ENCODE peak calls at places on chromosomes 3 and 15, in five cellular contexts. S is CD4-positive, alpha-beta T cell; Z is H9; J is activated CD8-positive, alpha-beta T cell treated with anti-CD3 and anti-CD28 coated beads for 36 hours; M is Panc1. T is an unnamed sample.

GRCh38 chr3:64199933-64200332 is 25.3 kb downstream of the PRICKLE2 start:
- DNase-seq in S (no peak), J (no peak), Z (no peak), M (no peak), T (no peak)

GRCh38 chr3:4977889-4978258 is 1.4 kb upstream of the BHLHE40 start:
- DNase-seq in J (peak), S (no peak), Z (no peak), M (no peak), T (no peak)

GRCh38 chr3:11236588-11237461 is 35.4 kb upstream of the ATG7 start:
- DNase-seq in J (peak), Z (peak), M (peak), S (peak), T (peak)

GRCh38 chr15:52144656-52145055 is 32.1 kb upstream of the BCL2L10 start:
- DNase-seq in S (no peak), M (no peak), J (no peak), Z (no peak), T (peak)

GRCh38 chr3:71582612-71583568 is 638 bp downstream of the FOXP1 start:
- DNase-seq in Z (peak), J (peak), S (peak), M (no peak), T (no peak)

GRCh38 chr3:151923901-151924300 is 50.5 kb downstream of the SUCNR1 start:
- DNase-seq in S (no peak), M (no peak), J (no peak), Z (no peak), T (peak)

GRCh38 chr15:66702770-66703539 is 919 bp downstream of the SMAD6 start:
- DNase-seq in Z (no peak), J (peak), S (peak), M (no peak), T (no peak)

GRCh38 chr3:56125358-56126005 is 342.8 kb downstream of the ERC2 start:
- DNase-seq in J (no peak), Z (no peak), M (peak), S (no peak), T (peak)

GRCh38 chr3:135516143-135516542 is 449.4 kb upstream of the PPP2R3A start:
- DNase-seq in Z (peak), S (no peak), M (no peak), J (no peak), T (peak)

GRCh38 chr15:31077181-31077580 is 24.3 kb downstream of the TRPM1 start:
- DNase-seq in M (no peak), Z (no peak), S (no peak), J (no peak), T (no peak)

GRCh38 chr3:31277582-31277981 is 255.1 kb upstream of the STT3B start:
- DNase-seq in J (no peak), S (no peak), Z (no peak), M (no peak), T (no peak)

GRCh38 chr3:27325419-27325818 is 43.8 kb downstream of the NEK10 start:
- DNase-seq in S (no peak), J (no peak), M (no peak), Z (no peak), T (no peak)
- TF ChIP-seq CTCF in S (no peak), J (peak), M (peak), Z (peak), T (no peak)

GRCh38 chr3:122398920-122399319 is 14.9 kb downstream of the FAM162A start:
- DNase-seq in S (no peak), Z (no peak), J (no peak), M (no peak), T (no peak)

GRCh38 chr3:122406198-122406597 is 9.7 kb downstream of the WDR5B start:
- DNase-seq in Z (no peak), M (no peak), S (no peak), J (peak), T (no peak)

GRCh38 chr3:122407946-122408345 is 7.9 kb downstream of the WDR5B start:
- DNase-seq in S (no peak), Z (no peak), J (no peak), M (no peak), T (no peak)

GRCh38 chr3:122405015-122405414 is 10.8 kb downstream of the WDR5B start:
- DNase-seq in S (no peak), J (no peak), M (no peak), Z (no peak), T (no peak)

DNA sequence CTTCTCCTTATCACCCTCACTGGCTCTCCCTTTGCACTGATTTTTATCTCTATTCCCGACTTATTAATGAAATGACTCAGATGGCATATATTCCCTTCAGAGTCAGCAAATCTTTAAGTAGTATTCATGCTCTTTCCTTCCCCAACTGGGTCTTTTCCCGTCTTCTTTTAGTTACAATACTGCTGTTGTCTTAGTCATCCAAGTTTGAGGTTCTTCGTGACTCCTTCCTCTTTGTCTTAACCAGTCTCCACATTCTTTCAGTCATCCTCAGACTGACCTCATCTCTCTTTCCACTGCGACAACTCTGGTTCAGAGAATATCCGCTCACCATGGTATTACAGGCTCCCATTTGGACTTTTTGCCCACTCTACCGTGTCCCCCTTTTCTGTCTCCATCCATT is 12.4 kb downstream of the WDR5B start:
- DNase-seq in J (no peak), S (no peak), Z (no peak), M (no peak), T (peak)
- TF ChIP-seq CTCF in J (no peak), S (no peak), Z (no peak), M (no peak), T (no peak)

DNA sequence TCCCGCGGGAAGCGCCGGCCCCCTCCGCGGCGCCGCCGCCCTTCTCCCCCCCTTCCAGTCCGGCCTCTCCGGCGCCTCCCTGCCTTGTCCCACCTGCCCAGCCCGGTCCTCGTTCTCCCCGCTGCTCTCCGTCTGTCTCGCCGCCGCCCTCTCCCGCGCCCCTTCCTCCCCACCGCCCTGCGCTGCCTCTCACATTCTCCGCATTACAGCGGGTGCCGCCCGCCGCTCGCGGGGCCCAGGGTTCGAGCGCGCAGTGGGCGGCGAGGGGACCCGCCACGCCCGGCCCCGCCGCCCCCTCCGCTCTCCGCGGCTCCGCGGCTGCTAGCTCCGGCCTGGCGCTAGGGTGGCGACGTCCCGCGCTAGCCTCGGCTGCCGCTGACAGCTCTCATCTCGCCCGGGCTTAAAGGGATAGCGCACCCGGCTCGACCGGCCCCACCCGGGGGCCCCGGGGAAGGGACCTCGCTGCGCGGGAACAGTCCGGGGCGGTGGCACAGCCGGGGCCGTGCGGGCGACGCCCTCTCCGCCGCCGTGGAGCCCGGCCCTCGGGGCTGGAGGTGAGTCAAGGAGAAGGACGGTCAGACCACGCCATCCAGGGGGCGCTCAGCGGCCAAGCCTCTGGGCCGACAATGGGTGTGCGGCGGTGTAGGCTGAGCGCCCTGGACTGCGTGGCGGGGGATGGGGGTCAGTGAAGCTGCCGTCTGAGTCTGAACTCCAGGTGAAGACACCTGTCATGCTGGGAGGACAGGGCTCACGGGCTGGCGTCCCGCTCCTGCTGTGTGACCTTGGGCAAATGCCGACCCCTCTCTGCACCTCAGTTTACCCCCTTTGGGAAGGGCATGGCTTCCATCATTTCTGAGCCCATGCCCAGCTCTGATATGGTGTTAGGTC is 187.4 kb upstream of the LINGO1 start:
- DNase-seq in Z (peak), S (no peak), M (no peak), J (no peak), T (peak)
- TF ChIP-seq CTCF in Z (peak), S (no peak), M (peak), J (no peak), T (no peak)

GRCh38 chr15:40040293-40040635 is 1.3 kb upstream of the SRP14 start:
- DNase-seq in Z (no peak), S (no peak), M (no peak), J (no peak), T (no peak)

GRCh38 chr15:40038267-40038653 is 721 bp downstream of the SRP14 start:
- DNase-seq in Z (no peak), M (no peak), S (no peak), J (peak), T (peak)

GRCh38 chr15:40042791-40043320 is 3.9 kb upstream of the SRP14 start:
- DNase-seq in J (no peak), S (no peak), Z (no peak), M (no peak), T (no peak)

GRCh38 chr15:40040770-40041169 is 1.8 kb upstream of the SRP14 start:
- DNase-seq in M (no peak), Z (no peak), J (no peak), S (no peak), T (no peak)

GRCh38 chr15:40038654-40039543 is at the start of gene SRP14:
- DNase-seq in Z (peak), J (peak), S (peak), M (peak), T (peak)
- TF ChIP-seq CTCF in Z (no peak), J (no peak), S (no peak), M (no peak), T (no peak)

T was measured in fibroblast of mammary gland.